ENCODE peak calls at places on chromosomes 3 and 15, in six cellular contexts. G, M, E, D, T and Z are unnamed samples. For H3K9me3, the result is how much of the 10 kb centered on the place peaks cover.

GRCh38 chr3:4719011-4719649 is 226.0 kb downstream of the ITPR1 start:
- DNase-seq in G (no peak), M (no peak), E (no peak), D (no peak), T (no peak), Z (no peak)

GRCh38 chr15:100671858-100672543 is 69.6 kb downstream of the ASB7 start:
- DNase-seq in G (no peak), M (peak), E (peak), D (no peak), T (no peak), Z (peak)

GRCh38 chr3:42043116-42043796 is 47.9 kb upstream of the TRAK1 start:
- DNase-seq in G (peak), M (peak), E (peak), D (no peak), T (no peak), Z (peak)

GRCh38 chr3:73226026-73226425 is 164.6 kb downstream of the EBLN2 start:
- DNase-seq in G (no peak), M (no peak), E (no peak), D (no peak), T (no peak), Z (no peak)

GRCh38 chr3:53844262-53845102 is 1.7 kb downstream of the CHDH start:
- DNase-seq in G (no peak), M (no peak), E (no peak), D (no peak), T (no peak), Z (no peak)

GRCh38 chr3:30199096-30199734 is 407.2 kb upstream of the TGFBR2 start:
- DNase-seq in G (peak), M (peak), E (peak), D (peak), T (no peak), Z (peak)

GRCh38 chr3:42654331-42655201 is 1.1 kb downstream of the ZBTB47 start:
- DNase-seq in G (peak), M (peak), E (peak), D (no peak), T (no peak), Z (peak)

GRCh38 chr15:41512512-41513281 is 930 bp downstream of the LTK start:
- DNase-seq in G (no peak), M (no peak), E (peak), D (no peak), T (no peak), Z (no peak)

GRCh38 chr15:74725241-74725774 is at the start of gene CYP1A1:
- DNase-seq in G (peak), M (peak), E (peak), D (no peak), T (no peak), Z (no peak)

GRCh38 chr15:40960926-40961325 is 7.7 kb downstream of the CHAC1 start:
- DNase-seq in G (no peak), M (peak), E (no peak), D (no peak), T (no peak), Z (no peak)

GRCh38 chr15:55750706-55751105 is 7.8 kb upstream of the PRTG start:
- DNase-seq in G (no peak), M (no peak), E (no peak), D (no peak), T (no peak), Z (no peak)

GRCh38 chr3:136350557-136350956 is 100.4 kb downstream of the PCCB start:
- DNase-seq in G (no peak), M (no peak), E (peak), D (no peak), T (no peak), Z (peak)

GRCh38 chr15:63531586-63531985 is 27.2 kb downstream of the USP3 start:
- DNase-seq in G (no peak), M (no peak), E (no peak), D (no peak), T (no peak), Z (no peak)

GRCh38 chr15:70794596-70795310 is 31.4 kb upstream of the UACA start:
- DNase-seq in G (no peak), M (no peak), E (peak), D (no peak), T (no peak), Z (no peak)

GRCh38 chr3:186290791-186291190 is 71.2 kb downstream of the DGKG start:
- DNase-seq in G (no peak), M (no peak), E (no peak), D (no peak), T (no peak), Z (no peak)

GRCh38 chr15:101438482-101439284 is 50.8 kb downstream of the PCSK6 start:
- DNase-seq in G (no peak), M (no peak), E (no peak), D (no peak), T (no peak), Z (no peak)

GRCh38 chr15:32124726-32125125 is 94.4 kb downstream of the CHRNA7 start:
- DNase-seq in G (no peak), M (no peak), E (no peak), D (no peak), T (no peak), Z (no peak)

DNA sequence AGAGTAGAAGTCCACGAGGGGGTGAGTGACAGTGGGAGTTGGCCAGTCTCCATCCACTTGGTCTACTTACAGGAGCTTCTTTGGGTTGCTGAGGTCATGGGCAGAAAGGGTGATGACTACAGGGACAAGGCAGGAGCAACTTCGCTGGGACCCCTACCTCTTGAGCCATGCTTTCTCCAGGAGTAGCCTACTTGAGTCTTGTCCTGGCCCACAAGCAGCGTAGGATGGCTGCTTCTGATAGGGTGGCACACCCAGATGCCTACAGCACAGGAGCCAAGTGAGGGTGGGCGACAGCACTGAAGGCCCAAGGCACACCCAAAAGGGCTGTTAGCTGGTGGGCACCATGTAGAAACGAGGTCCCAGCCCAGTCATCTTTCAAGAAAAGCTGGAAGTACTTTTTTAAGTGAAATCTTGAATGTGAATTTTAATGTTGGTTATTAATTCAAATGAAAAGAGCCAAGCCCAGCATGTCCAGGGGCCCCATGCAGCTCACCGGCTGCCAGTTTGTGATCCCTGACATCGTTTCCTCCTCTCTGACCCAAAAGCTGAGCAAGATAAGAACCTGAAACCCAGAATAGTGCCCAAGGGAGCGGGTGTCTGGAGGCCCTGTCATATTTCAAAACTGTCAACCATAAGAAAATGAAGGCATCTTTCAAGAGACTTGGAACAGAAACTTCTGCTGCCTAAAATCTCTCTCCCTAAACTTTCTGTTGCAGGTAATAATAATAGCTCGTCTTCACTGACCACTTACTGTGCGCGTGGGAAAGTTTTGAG is 2.2 kb upstream of the CPEB1 start:
- DNase-seq in G (no peak), M (no peak), E (no peak), D (no peak), T (no peak), Z (no peak)
- H3K27ac ChIP-seq in G (no peak), M (no peak), E (no peak), D (no peak), T (no peak), Z (no peak)

GRCh38 chr3:7025581-7026300 is 164.8 kb downstream of the GRM7 start:
- DNase-seq in G (no peak), M (no peak), E (no peak), D (no peak), T (no peak), Z (no peak)
- H3K9me3 ChIP-seq in G (under half), M (under half), E (under half), D (under half), T (under half), Z (under half)

GRCh38 chr3:196218155-196218712 is 1.9 kb downstream of the SLC51A start:
- DNase-seq in G (no peak), M (peak), E (no peak), D (no peak), T (no peak), Z (no peak)

GRCh38 chr3:196219194-196219969 is 3.0 kb downstream of the SLC51A start:
- DNase-seq in G (peak), M (peak), E (peak), D (peak), T (peak), Z (peak)

GRCh38 chr3:196220587-196220986 is 4.3 kb downstream of the SLC51A start:
- DNase-seq in G (no peak), M (no peak), E (no peak), D (no peak), T (no peak), Z (no peak)

GRCh38 chr3:196220991-196221390 is 4.7 kb downstream of the SLC51A start:
- DNase-seq in G (no peak), M (no peak), E (no peak), D (no peak), T (no peak), Z (no peak)

DNA sequence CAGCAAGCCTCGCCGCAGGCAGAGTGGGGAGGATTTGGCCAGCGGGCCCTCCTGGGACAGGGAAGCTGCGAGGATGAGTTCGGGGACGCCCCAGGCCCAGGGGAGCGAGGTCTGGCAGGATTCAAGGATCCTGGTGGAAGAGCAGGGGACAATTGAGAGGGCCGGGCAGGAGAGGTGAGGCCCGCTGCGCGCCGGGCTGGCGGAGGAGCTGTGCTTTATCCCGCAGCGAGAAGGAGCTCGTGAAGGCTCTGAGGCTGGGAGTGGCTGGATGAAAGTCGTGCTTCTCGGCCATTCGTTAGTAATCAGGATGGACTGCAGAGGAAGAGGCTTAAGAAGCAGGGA is 3.6 kb downstream of the SLC51A start:
- DNase-seq in G (no peak), M (no peak), E (no peak), D (no peak), T (no peak), Z (no peak)
- H3K27ac ChIP-seq in G (no peak), M (peak), E (peak), D (no peak), T (no peak), Z (no peak)

DNA sequence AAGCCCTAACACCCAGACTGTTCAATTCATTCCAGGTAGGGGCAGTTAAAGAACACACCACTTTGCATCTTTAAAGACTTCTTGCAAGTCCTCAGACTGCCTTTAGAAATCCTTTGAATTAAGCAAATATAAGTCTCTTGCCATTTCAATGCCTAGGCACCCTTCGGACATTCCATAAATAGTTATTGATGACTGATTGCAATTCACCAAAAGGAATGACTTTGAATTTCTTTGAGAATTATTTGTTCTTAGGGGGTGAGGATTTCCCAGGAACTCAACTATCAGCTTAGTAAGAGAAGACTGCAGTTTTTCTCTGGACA is 477 bp upstream of the MYEF2 start:
- DNase-seq in G (no peak), M (no peak), E (peak), D (no peak), T (no peak), Z (no peak)
- H3K9me3 ChIP-seq in G (under half), M (under half), E (under half), D (under half), T (under half), Z (under half)

DNA sequence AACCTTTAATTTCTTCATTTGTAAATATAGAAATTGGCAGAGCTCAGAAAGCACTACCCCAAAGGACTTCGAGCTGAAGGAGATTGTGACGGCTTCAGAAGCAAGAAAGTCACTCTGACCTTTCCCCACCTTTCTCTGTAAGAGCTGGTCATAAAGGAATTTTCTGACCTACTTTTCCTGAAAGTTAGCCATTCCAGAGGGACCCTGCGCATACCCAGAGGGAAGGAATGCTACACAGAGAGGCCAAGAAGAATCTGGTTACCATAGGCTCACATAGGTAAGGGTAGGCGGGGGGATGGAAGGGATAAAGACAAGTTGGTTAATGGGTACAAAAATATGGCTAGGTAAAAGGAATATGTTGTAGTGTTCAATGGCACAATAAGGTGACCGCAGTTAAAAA is 1080.3 kb downstream of the ZPLD1 start:
- DNase-seq in G (no peak), M (no peak), E (no peak), D (no peak), T (no peak), Z (no peak)
- H3K27ac ChIP-seq in G (no peak), M (no peak), E (no peak), D (no peak), T (no peak), Z (no peak)

GRCh38 chr15:25178835-25179672 is 224.3 kb downstream of the SNRPN start:
- DNase-seq in G (peak), M (no peak), E (no peak), D (no peak), T (no peak), Z (no peak)

GRCh38 chr15:25176616-25176923 is 221.8 kb downstream of the SNRPN start:
- DNase-seq in G (peak), M (no peak), E (no peak), D (no peak), T (no peak), Z (no peak)

GRCh38 chr15:25179673-25180511 is 225.1 kb downstream of the SNRPN start:
- DNase-seq in G (peak), M (no peak), E (no peak), D (no peak), T (no peak), Z (no peak)

GRCh38 chr15:25176991-25177954 is 222.5 kb downstream of the SNRPN start:
- DNase-seq in G (peak), M (no peak), E (no peak), D (no peak), T (no peak), Z (peak)

DNA sequence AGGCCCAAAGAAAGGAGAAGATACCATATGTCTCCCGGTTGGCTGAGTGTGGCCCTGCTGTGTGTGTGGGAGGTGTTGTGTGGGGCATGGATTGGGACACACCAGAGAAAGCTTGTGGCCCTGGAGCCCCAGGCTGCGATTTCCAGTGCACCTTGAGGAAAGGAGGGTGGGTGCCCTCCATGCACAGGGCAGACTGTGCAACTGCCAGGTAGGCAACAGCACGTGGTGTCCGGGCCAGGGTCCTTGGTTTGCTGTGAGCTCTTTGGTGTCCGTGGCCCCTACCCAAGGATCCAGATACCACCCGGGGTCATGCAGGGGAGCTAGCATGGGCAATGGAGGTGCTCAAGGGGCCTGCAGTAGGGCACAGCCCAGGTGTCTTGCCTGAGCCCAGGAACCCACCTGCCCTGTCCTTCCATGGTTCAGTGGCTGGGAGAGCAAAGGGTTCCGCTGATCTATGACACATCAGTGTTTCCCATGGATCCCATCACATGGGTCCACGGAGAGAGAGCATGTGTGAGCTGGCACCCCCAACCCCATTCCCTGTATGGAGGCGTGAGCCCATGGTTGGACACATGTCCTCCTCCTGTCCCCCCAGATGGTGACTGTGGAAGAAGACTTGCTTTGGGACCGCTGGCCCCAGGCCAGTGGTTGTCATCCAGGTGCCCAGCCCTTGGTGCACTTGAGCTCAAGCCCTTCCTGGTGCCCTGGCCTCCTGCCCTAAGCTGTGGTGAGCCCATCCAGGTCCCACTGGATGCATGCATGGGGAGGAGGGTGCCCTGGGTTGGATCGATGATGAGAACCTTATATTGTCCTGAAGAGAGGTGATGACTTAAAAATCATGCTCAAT is 223.4 kb downstream of the SNRPN start:
- DNase-seq in G (peak), M (no peak), E (no peak), D (no peak), T (no peak), Z (peak)
- H3K9me3 ChIP-seq in G (half or more), M (under half), E (under half), D (under half), T (under half), Z (under half)

DNA sequence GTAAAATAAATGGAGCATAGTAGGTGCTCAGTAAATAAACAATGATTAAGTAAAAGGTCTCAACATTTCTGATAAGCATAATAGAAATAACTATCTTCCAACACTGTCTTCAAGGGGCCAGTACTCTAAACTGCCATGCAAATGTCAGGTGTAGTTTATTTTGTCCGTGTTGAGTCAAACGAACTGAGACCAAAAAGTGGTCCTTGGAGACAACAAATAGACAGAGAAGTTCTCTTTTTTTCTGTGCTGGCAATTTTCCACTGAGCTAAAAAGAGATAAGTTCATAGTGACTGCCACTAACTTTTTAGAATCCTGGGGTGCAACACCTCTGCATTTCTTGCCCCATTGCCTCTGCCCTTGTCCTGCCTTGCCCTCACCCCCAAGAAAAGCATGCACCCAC is 14.7 kb upstream of the MBNL1 start:
- DNase-seq in G (no peak), M (no peak), E (no peak), D (no peak), T (no peak), Z (no peak)
- H3K27ac ChIP-seq in G (no peak), M (no peak), E (no peak), D (peak), T (no peak), Z (no peak)

GRCh38 chr3:44687898-44688297 is 24.6 kb upstream of the ZNF502 start:
- DNase-seq in G (no peak), M (no peak), E (no peak), D (no peak), T (no peak), Z (no peak)

GRCh38 chr3:44680921-44681455 is 31.5 kb upstream of the ZNF502 start:
- DNase-seq in G (no peak), M (no peak), E (peak), D (no peak), T (no peak), Z (no peak)

GRCh38 chr3:44682182-44682896 is 30.1 kb upstream of the ZNF502 start:
- DNase-seq in G (no peak), M (peak), E (peak), D (no peak), T (no peak), Z (no peak)

DNA sequence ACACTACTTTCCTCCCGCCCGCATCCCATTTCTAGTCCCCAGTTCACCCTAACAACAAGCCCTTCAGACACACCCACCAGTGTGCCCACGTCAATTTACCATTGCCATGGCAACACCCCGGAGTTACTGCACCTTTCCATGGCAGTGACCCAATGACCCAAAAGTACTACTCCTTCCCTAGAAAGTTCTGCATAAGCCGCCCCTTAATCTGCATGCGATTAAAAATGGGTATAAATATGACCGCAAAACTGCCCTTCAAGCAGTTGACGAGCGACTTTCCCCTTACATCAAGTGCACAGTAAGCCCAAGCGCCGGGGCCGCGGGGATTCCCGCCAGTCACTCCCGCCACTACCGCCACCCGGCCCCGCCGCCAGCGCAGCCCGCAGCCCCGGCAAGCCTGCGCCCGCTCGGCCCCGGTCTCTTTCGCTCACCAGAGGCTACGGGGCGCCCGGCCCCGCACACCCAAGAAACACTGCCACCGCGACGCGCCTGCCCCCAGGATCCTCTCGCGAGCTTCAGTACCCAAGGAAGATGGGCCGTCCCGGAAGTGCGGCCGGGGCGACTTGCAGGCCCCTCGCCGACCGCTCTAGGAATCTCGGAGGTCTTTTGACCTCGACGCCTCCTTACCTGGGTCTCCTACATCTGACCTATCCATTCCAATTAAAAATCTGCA is 27.2 kb upstream of the ZNF502 start:
- DNase-seq in G (peak), M (no peak), E (peak), D (peak), T (peak), Z (peak)
- H3K9me3 ChIP-seq in G (under half), M (under half), E (under half), D (under half), T (under half), Z (under half)